ENCODE peak calls at places on chromosomes 3 and 15, in five cellular contexts. F, V, X, I and J are unnamed samples.

GRCh38 chr3:8768364-8769087 is 887 bp downstream of the OXTR start:
- DNase-seq in F (no peak), X (peak; percentile 81), V (no peak), I (no peak), J (no peak)

GRCh38 chr15:59543721-59544547 is 67.6 kb upstream of the GCNT3 start:
- DNase-seq in X (no peak), I (no peak), F (no peak), V (no peak), J (no peak)

GRCh38 chr3:159798951-159799350 is 189.7 kb upstream of the IL12A start:
- DNase-seq in X (no peak), V (no peak), I (peak; percentile 75), F (no peak), J (peak; percentile 71)

GRCh38 chr3:133570139-133570936 is 3.1 kb upstream of the CDV3 start:
- DNase-seq in X (no peak), I (peak; percentile 81), F (peak; percentile 53), V (no peak), J (peak; percentile 93)

GRCh38 chr15:32893412-32893811 is 175.6 kb downstream of the GREM1 start:
- DNase-seq in I (no peak), F (no peak), V (no peak), X (no peak), J (no peak)

GRCh38 chr3:101809178-101810022 is 30.4 kb downstream of the NXPE3 start:
- DNase-seq in I (peak; percentile 56), F (peak; percentile 65), X (no peak), V (no peak), J (peak; percentile 71)

GRCh38 chr3:106806964-106807363 is 570.3 kb upstream of the CCDC54 start:
- DNase-seq in X (no peak), V (no peak), F (no peak), I (no peak), J (no peak)

GRCh38 chr3:13229291-13229949 is 156.2 kb upstream of the IQSEC1 start:
- DNase-seq in X (no peak), I (peak; percentile 7), F (peak; percentile 49), V (no peak), J (peak; percentile 10)

GRCh38 chr3:69081583-69082262 is 1.6 kb upstream of the UBA3 start:
- DNase-seq in F (no peak), V (no peak), I (no peak), X (no peak), J (no peak)

GRCh38 chr3:150738688-150739087 is 24.3 kb downstream of the SIAH2 start:
- DNase-seq in X (no peak), F (no peak), I (no peak), V (no peak), J (no peak)

GRCh38 chr3:185896565-185896964 is 41.2 kb downstream of the TRA2B start:
- DNase-seq in I (no peak), F (no peak), X (no peak), V (no peak), J (peak; percentile 33)

GRCh38 chr3:132726341-132726823 is 4.2 kb upstream of the NPHP3 start:
- DNase-seq in X (no peak), I (peak; percentile 22), F (peak; percentile 38), V (no peak), J (peak; percentile 51)

GRCh38 chr3:100103558-100104441 is 10.5 kb downstream of the FILIP1L start:
- DNase-seq in I (peak; percentile 93), F (no peak), X (no peak), V (no peak), J (peak; percentile 26)

GRCh38 chr3:13782501-13782900 is 97.4 kb downstream of the WNT7A start:
- DNase-seq in X (no peak), I (no peak), V (no peak), F (no peak), J (no peak)

GRCh38 chr3:142577701-142578308 is 728 bp downstream of the ATR start:
- DNase-seq in I (peak; percentile 29), F (no peak), V (no peak), X (no peak), J (peak; percentile 13)

GRCh38 chr15:29596266-29596665 is 226.0 kb downstream of the TJP1 start:
- DNase-seq in F (no peak), X (peak; percentile 50), I (peak; percentile 45), V (no peak), J (peak; percentile 66)

GRCh38 chr3:166190360-166190759 is 353.1 kb upstream of the BCHE start:
- DNase-seq in I (peak; percentile 86), V (no peak), X (no peak), F (peak; percentile 54), J (peak; percentile 35)

GRCh38 chr3:171049831-171050444 is 23.4 kb upstream of the SLC2A2 start:
- DNase-seq in X (no peak), F (peak; percentile 79), I (peak; percentile 61), V (peak; percentile 23), J (peak; percentile 77)

GRCh38 chr3:14377838-14378169 is 24.6 kb upstream of the SLC6A6 start:
- DNase-seq in F (no peak), I (no peak), X (no peak), V (no peak), J (no peak)

GRCh38 chr3:152443212-152444023 is 174.7 kb downstream of the MBNL1 start:
- DNase-seq in F (no peak), I (peak; percentile 31), X (no peak), V (no peak), J (peak; percentile 27)

GRCh38 chr3:66454464-66454859 is 46.4 kb downstream of the LRIG1 start:
- DNase-seq in V (no peak), F (no peak), X (no peak), I (no peak), J (no peak)

GRCh38 chr3:187021748-187022402 is 91.5 kb downstream of the ST6GAL1 start:
- DNase-seq in F (no peak), V (no peak), X (no peak), I (no peak), J (no peak)

GRCh38 chr3:28575100-28575747 is 226.6 kb upstream of the AZI2 start:
- DNase-seq in F (peak; percentile 74), V (peak; percentile 18), I (no peak), X (no peak), J (peak; percentile 1)

GRCh38 chr15:41816788-41817187 is 11.1 kb upstream of the JMJD7 start:
- DNase-seq in X (no peak), F (no peak), I (no peak), V (no peak), J (no peak)

GRCh38 chr3:133943639-133944131 is 48.0 kb upstream of the RAB6B start:
- DNase-seq in X (no peak), V (no peak), I (peak; percentile 98), F (no peak), J (peak; percentile 96)

GRCh38 chr3:72818915-72819314 is 29.3 kb downstream of the SHQ1 start:
- DNase-seq in X (no peak), V (no peak), I (peak; percentile 93), F (no peak), J (peak; percentile 83)

GRCh38 chr3:122247825-122248185 is 64.3 kb downstream of the CASR start:
- DNase-seq in X (no peak), F (no peak), V (no peak), I (peak; percentile 13), J (no peak)

GRCh38 chr3:97712919-97713318 is 51.6 kb upstream of the ARL6 start:
- DNase-seq in X (no peak), F (no peak), I (no peak), V (no peak), J (no peak)

GRCh38 chr3:138468886-138469285 is 34.5 kb downstream of the ESYT3 start:
- DNase-seq in X (peak; percentile 64), I (no peak), V (no peak), F (no peak), J (no peak)

DNA sequence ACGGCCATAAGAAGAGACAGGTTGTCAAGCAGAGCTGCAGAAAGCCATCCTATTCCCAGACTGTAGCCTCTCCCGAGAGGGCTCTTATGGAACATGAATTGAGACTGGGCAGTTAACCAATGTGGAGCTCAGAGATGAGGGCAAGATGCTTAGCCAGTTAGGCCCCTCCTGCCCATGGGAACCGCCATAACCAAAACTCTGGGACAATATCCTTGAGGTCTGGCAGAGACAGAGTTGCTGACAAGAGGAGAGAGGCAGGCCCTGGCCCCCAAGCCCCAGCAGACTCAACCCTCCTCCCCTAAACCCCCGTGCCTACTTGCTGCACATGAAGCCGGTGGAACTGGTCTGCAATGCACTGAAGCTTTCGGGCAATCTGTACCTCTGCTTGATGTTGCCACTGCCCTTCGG is 4.8 kb downstream of the BMF start:
- DNase-seq in I (no peak), F (no peak), X (no peak), V (no peak), J (no peak)
- H3K4me3 ChIP-seq in I (no peak overlapping the region), F (peak overlapping the region; percentile 18), X (peak overlapping the region; percentile 37), V (peak overlapping the region; percentile 27), J (no peak overlapping the region)

DNA sequence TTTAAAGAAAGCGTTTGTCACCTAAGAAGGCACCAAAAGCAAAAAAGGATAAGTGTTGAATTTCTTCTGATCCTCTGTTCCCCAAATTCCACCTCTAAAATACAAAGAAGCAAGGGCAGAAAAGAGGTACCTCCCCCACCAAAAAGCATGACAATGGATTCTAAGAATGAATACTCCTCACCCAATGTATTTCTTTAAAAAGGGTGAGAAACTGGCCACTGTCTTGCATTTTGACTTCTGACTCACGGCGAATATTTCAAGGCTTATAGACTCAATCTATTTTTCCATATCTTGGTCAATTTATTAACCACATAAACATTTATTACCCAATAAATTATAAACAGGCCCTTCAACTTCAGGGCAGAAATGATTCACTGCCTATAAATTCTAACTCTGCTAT is 131.1 kb downstream of the NR1I2 start:
- DNase-seq in I (peak; percentile 39), X (no peak), V (no peak), F (no peak), J (no peak)
- H3K4me3 ChIP-seq in I (no peak overlapping the region), X (no peak overlapping the region), V (no peak overlapping the region), F (no peak overlapping the region), J (no peak overlapping the region)

GRCh38 chr3:42288385-42288784 is 22.4 kb upstream of the CCK start:
- DNase-seq in V (no peak), X (no peak), F (no peak), I (no peak), J (no peak)
- H3K4me3 ChIP-seq in V (no peak overlapping the region), X (no peak overlapping the region), F (no peak overlapping the region), I (no peak overlapping the region), J (no peak overlapping the region)

DNA sequence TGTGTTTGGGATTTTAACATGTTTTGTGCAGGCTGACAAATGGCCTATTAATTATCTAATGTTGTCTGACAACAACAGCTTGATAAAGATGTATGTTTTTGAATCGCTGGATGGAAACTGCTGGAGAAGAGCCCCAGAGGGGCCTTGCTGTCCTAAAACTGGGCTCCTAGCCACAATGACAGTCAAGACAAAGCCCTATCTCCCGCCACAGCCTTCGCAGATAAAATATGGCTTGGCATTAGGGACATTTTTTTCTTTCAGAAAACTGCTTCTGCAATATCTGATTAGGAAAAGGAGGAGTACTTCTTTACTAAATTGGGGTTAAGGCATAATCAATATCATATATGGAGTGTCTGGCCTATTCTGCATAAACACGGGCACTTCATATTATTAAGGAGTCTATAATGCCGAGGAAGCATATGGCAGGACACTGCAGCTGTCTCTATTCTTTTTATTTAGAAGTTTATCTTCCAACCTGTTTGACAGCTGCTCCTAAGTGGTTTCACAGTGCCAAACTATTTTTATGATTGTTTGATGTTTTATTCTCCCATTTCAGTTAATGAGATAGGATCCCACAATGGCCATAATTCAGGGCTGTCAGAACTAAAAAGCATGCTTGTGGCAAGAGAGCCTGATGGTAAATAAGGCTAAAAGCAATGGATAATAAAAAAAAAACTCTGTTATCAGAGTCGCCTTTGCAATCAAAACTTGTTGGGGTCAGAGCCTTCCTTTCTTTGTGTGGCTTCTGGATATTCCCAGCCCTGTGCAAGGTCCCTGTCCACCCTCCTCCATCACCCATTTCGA is 210.1 kb downstream of the MECOM start:
- DNase-seq in F (no peak), X (no peak), V (no peak), I (no peak), J (no peak)
- H3K4me3 ChIP-seq in F (no peak overlapping the region), X (no peak overlapping the region), V (no peak overlapping the region), I (no peak overlapping the region), J (no peak overlapping the region)

GRCh38 chr3:180116658-180117057 is 79.9 kb upstream of the PEX5L start:
- DNase-seq in V (no peak), F (peak; percentile 32), I (no peak), X (no peak), J (no peak)
- H3K4me3 ChIP-seq in V (no peak overlapping the region), F (no peak overlapping the region), I (no peak overlapping the region), X (no peak overlapping the region), J (no peak overlapping the region)